ENCODE peak calls at places on chromosome 1, in eight cellular contexts. One of them, this sample, is unnamed.

GRCh38 chr1:163824006-163824405 is 502.3 kb downstream of the NUF2 start:
- DNase-seq in left ventricle myocardium superior: peak; percentile 60
- DNase-seq in cardiac fibroblast: peak; percentile 83
- DNase-seq in activated gamma-delta T cell: no peak
- DNase-seq in activated T-cell treated with anti-CD3 and anti-CD28 coated beads, Interleukin-2, amount 50 U/mL, for 24 hours: no peak
- DNase-seq in H54: no peak
- DNase-seq in upper lobe of right lung: no peak
- DNase-seq in fibroblast of lung: peak; percentile 82
- DNase-seq in this sample: no peak

GRCh38 chr1:192108143-192108542 is 50.1 kb upstream of the RGS18 start:
- DNase-seq in left ventricle myocardium superior: no peak
- DNase-seq in cardiac fibroblast: peak; percentile 12
- DNase-seq in activated gamma-delta T cell: no peak
- DNase-seq in activated T-cell treated with anti-CD3 and anti-CD28 coated beads, Interleukin-2, amount 50 U/mL, for 24 hours: no peak
- DNase-seq in H54: no peak
- DNase-seq in upper lobe of right lung: no peak
- DNase-seq in fibroblast of lung: no peak
- DNase-seq in this sample: no peak

GRCh38 chr1:27591622-27592021 is 12.3 kb downstream of the AHDC1 start:
- DNase-seq in left ventricle myocardium superior: no peak
- DNase-seq in cardiac fibroblast: peak; percentile 52
- DNase-seq in activated gamma-delta T cell: no peak
- DNase-seq in activated T-cell treated with anti-CD3 and anti-CD28 coated beads, Interleukin-2, amount 50 U/mL, for 24 hours: no peak
- DNase-seq in H54: no peak
- DNase-seq in upper lobe of right lung: no peak
- DNase-seq in fibroblast of lung: peak; percentile 58
- DNase-seq in this sample: no peak

GRCh38 chr1:21261551-21262281 is 28.5 kb downstream of the ECE1 start:
- DNase-seq in left ventricle myocardium superior: peak; percentile 77
- DNase-seq in cardiac fibroblast: peak; percentile 95
- DNase-seq in activated gamma-delta T cell: no peak
- DNase-seq in activated T-cell treated with anti-CD3 and anti-CD28 coated beads, Interleukin-2, amount 50 U/mL, for 24 hours: no peak
- DNase-seq in H54: peak; percentile 75
- DNase-seq in upper lobe of right lung: no peak
- DNase-seq in fibroblast of lung: peak; percentile 93
- DNase-seq in this sample: no peak

GRCh38 chr1:227869851-227870305 is 54.4 kb downstream of the PRSS38 start:
- DNase-seq in left ventricle myocardium superior: no peak
- DNase-seq in cardiac fibroblast: no peak
- DNase-seq in activated gamma-delta T cell: no peak
- DNase-seq in activated T-cell treated with anti-CD3 and anti-CD28 coated beads, Interleukin-2, amount 50 U/mL, for 24 hours: peak; percentile 37
- DNase-seq in H54: no peak
- DNase-seq in upper lobe of right lung: no peak
- DNase-seq in fibroblast of lung: no peak
- DNase-seq in this sample: no peak

GRCh38 chr1:8293141-8293540 is 24.8 kb upstream of the SLC45A1 start:
- DNase-seq in left ventricle myocardium superior: no peak
- DNase-seq in cardiac fibroblast: no peak
- DNase-seq in activated gamma-delta T cell: no peak
- DNase-seq in activated T-cell treated with anti-CD3 and anti-CD28 coated beads, Interleukin-2, amount 50 U/mL, for 24 hours: no peak
- DNase-seq in H54: no peak
- DNase-seq in upper lobe of right lung: peak; percentile 84
- DNase-seq in fibroblast of lung: no peak
- DNase-seq in this sample: peak; percentile 86

GRCh38 chr1:82465024-82465423 is 664.3 kb downstream of the ADGRL2 start:
- DNase-seq in left ventricle myocardium superior: no peak
- DNase-seq in cardiac fibroblast: no peak
- DNase-seq in activated gamma-delta T cell: no peak
- DNase-seq in activated T-cell treated with anti-CD3 and anti-CD28 coated beads, Interleukin-2, amount 50 U/mL, for 24 hours: no peak
- DNase-seq in H54: no peak
- DNase-seq in upper lobe of right lung: no peak
- DNase-seq in fibroblast of lung: no peak
- DNase-seq in this sample: no peak

GRCh38 chr1:160115545-160116276 is at the start of gene ATP1A2:
- DNase-seq in left ventricle myocardium superior: peak; percentile 71
- DNase-seq in cardiac fibroblast: no peak
- DNase-seq in activated gamma-delta T cell: no peak
- DNase-seq in activated T-cell treated with anti-CD3 and anti-CD28 coated beads, Interleukin-2, amount 50 U/mL, for 24 hours: no peak
- DNase-seq in H54: no peak
- DNase-seq in upper lobe of right lung: no peak
- DNase-seq in fibroblast of lung: no peak
- DNase-seq in this sample: no peak

GRCh38 chr1:51906306-51907078 is 28.0 kb upstream of the NRDC start:
- DNase-seq in left ventricle myocardium superior: no peak
- DNase-seq in cardiac fibroblast: peak; percentile 53
- DNase-seq in activated gamma-delta T cell: no peak
- DNase-seq in activated T-cell treated with anti-CD3 and anti-CD28 coated beads, Interleukin-2, amount 50 U/mL, for 24 hours: no peak
- DNase-seq in H54: no peak
- DNase-seq in upper lobe of right lung: no peak
- DNase-seq in fibroblast of lung: peak; percentile 66
- DNase-seq in this sample: no peak

GRCh38 chr1:67755619-67756018 is 70.6 kb downstream of the GADD45A start:
- DNase-seq in left ventricle myocardium superior: no peak
- DNase-seq in cardiac fibroblast: no peak
- DNase-seq in activated gamma-delta T cell: no peak
- DNase-seq in activated T-cell treated with anti-CD3 and anti-CD28 coated beads, Interleukin-2, amount 50 U/mL, for 24 hours: no peak
- DNase-seq in H54: no peak
- DNase-seq in upper lobe of right lung: no peak
- DNase-seq in fibroblast of lung: no peak
- DNase-seq in this sample: no peak

GRCh38 chr1:40143891-40144575 is 17.2 kb upstream of the RLF start:
- DNase-seq in left ventricle myocardium superior: no peak
- DNase-seq in cardiac fibroblast: peak; percentile 76
- DNase-seq in activated gamma-delta T cell: no peak
- DNase-seq in activated T-cell treated with anti-CD3 and anti-CD28 coated beads, Interleukin-2, amount 50 U/mL, for 24 hours: peak; percentile 52
- DNase-seq in H54: peak; percentile 45
- DNase-seq in upper lobe of right lung: no peak
- DNase-seq in fibroblast of lung: peak; percentile 55
- DNase-seq in this sample: peak; percentile 36

GRCh38 chr1:156490401-156491032 is 10.1 kb downstream of the MEF2D start:
- DNase-seq in left ventricle myocardium superior: peak; percentile 77
- DNase-seq in cardiac fibroblast: no peak
- DNase-seq in activated gamma-delta T cell: no peak
- DNase-seq in activated T-cell treated with anti-CD3 and anti-CD28 coated beads, Interleukin-2, amount 50 U/mL, for 24 hours: no peak
- DNase-seq in H54: no peak
- DNase-seq in upper lobe of right lung: peak; percentile 63
- DNase-seq in fibroblast of lung: no peak
- DNase-seq in this sample: no peak

GRCh38 chr1:210678306-210678705 is 349.6 kb downstream of the HHAT start:
- DNase-seq in left ventricle myocardium superior: no peak
- DNase-seq in cardiac fibroblast: no peak
- DNase-seq in activated gamma-delta T cell: no peak
- DNase-seq in activated T-cell treated with anti-CD3 and anti-CD28 coated beads, Interleukin-2, amount 50 U/mL, for 24 hours: no peak
- DNase-seq in H54: no peak
- DNase-seq in upper lobe of right lung: no peak
- DNase-seq in fibroblast of lung: no peak
- DNase-seq in this sample: no peak

GRCh38 chr1:26853600-26853999 is 9.3 kb upstream of the SFN start:
- DNase-seq in left ventricle myocardium superior: no peak
- DNase-seq in cardiac fibroblast: no peak
- DNase-seq in activated gamma-delta T cell: no peak
- DNase-seq in activated T-cell treated with anti-CD3 and anti-CD28 coated beads, Interleukin-2, amount 50 U/mL, for 24 hours: no peak
- DNase-seq in H54: no peak
- DNase-seq in upper lobe of right lung: no peak
- DNase-seq in fibroblast of lung: no peak
- DNase-seq in this sample: no peak

GRCh38 chr1:67952071-67952470 is 98.4 kb downstream of the DIRAS3 start:
- DNase-seq in left ventricle myocardium superior: no peak
- DNase-seq in cardiac fibroblast: peak; percentile 71
- DNase-seq in activated gamma-delta T cell: no peak
- DNase-seq in activated T-cell treated with anti-CD3 and anti-CD28 coated beads, Interleukin-2, amount 50 U/mL, for 24 hours: no peak
- DNase-seq in H54: no peak
- DNase-seq in upper lobe of right lung: no peak
- DNase-seq in fibroblast of lung: peak; percentile 84
- DNase-seq in this sample: no peak

GRCh38 chr1:155648207-155649147 is 38.5 kb downstream of the MSTO1 start:
- DNase-seq in left ventricle myocardium superior: no peak
- DNase-seq in cardiac fibroblast: peak; percentile 95
- DNase-seq in activated gamma-delta T cell: no peak
- DNase-seq in activated T-cell treated with anti-CD3 and anti-CD28 coated beads, Interleukin-2, amount 50 U/mL, for 24 hours: no peak
- DNase-seq in H54: peak; percentile 56
- DNase-seq in upper lobe of right lung: no peak
- DNase-seq in fibroblast of lung: peak; percentile 92
- DNase-seq in this sample: no peak

GRCh38 chr1:99808391-99809115 is 41.6 kb upstream of the AGL start:
- DNase-seq in left ventricle myocardium superior: no peak
- DNase-seq in cardiac fibroblast: peak; percentile 96
- DNase-seq in activated gamma-delta T cell: no peak
- DNase-seq in activated T-cell treated with anti-CD3 and anti-CD28 coated beads, Interleukin-2, amount 50 U/mL, for 24 hours: no peak
- DNase-seq in H54: peak; percentile 40
- DNase-seq in upper lobe of right lung: no peak
- DNase-seq in fibroblast of lung: peak; percentile 92
- DNase-seq in this sample: peak; percentile 34

GRCh38 chr1:41108696-41109284 is 87.3 kb upstream of the SLFNL1 start:
- DNase-seq in left ventricle myocardium superior: no peak
- DNase-seq in cardiac fibroblast: peak; percentile 69
- DNase-seq in activated gamma-delta T cell: no peak
- DNase-seq in activated T-cell treated with anti-CD3 and anti-CD28 coated beads, Interleukin-2, amount 50 U/mL, for 24 hours: no peak
- DNase-seq in H54: no peak
- DNase-seq in upper lobe of right lung: no peak
- DNase-seq in fibroblast of lung: peak; percentile 52
- DNase-seq in this sample: no peak

GRCh38 chr1:205171369-205171768 is 40.1 kb downstream of the DSTYK start:
- DNase-seq in left ventricle myocardium superior: no peak
- DNase-seq in cardiac fibroblast: no peak
- DNase-seq in activated gamma-delta T cell: no peak
- DNase-seq in activated T-cell treated with anti-CD3 and anti-CD28 coated beads, Interleukin-2, amount 50 U/mL, for 24 hours: no peak
- DNase-seq in H54: no peak
- DNase-seq in upper lobe of right lung: no peak
- DNase-seq in fibroblast of lung: no peak
- DNase-seq in this sample: no peak

GRCh38 chr1:67784545-67785186 is 48.6 kb downstream of the GNG12 start:
- DNase-seq in left ventricle myocardium superior: no peak
- DNase-seq in cardiac fibroblast: no peak
- DNase-seq in activated gamma-delta T cell: no peak
- DNase-seq in activated T-cell treated with anti-CD3 and anti-CD28 coated beads, Interleukin-2, amount 50 U/mL, for 24 hours: no peak
- DNase-seq in H54: no peak
- DNase-seq in upper lobe of right lung: no peak
- DNase-seq in fibroblast of lung: peak; percentile 45
- DNase-seq in this sample: no peak